ENCODE peak calls at places on chromosome 12, in five cellular contexts. F is CD4-positive, alpha-beta memory T cell; X is endothelial cell of umbilical vein; L is DND-41; Y is left ventricle myocardium inferior. B is an unnamed sample. For H3K9me3, the result is how much of the 10 kb centered on the place peaks cover.

GRCh38 chr12:116045158-116045557 is 232.3 kb downstream of the MED13L start:
- DNase-seq in L (no peak), X (no peak), Y (no peak), F (no peak), B (no peak)

GRCh38 chr12:69685810-69686209 is 13.3 kb downstream of the BEST3 start:
- DNase-seq in X (peak), Y (no peak), F (no peak), L (no peak), B (no peak)

GRCh38 chr12:42039599-42039998 is 105.1 kb downstream of the GXYLT1 start:
- DNase-seq in X (no peak), F (no peak), Y (no peak), L (no peak), B (no peak)

GRCh38 chr12:119129827-119130434 is 48.8 kb upstream of the HSPB8 start:
- DNase-seq in Y (no peak), L (no peak), F (no peak), X (no peak), B (no peak)

GRCh38 chr12:27573972-27574371 is 50.0 kb downstream of the PPFIBP1 start:
- DNase-seq in X (peak), F (no peak), Y (no peak), L (no peak), B (no peak)

GRCh38 chr12:89059061-89059460 is 293.2 kb downstream of the DUSP6 start:
- DNase-seq in Y (no peak), L (no peak), F (no peak), X (no peak), B (no peak)

GRCh38 chr12:113048716-113049127 is 7.8 kb upstream of the DTX1 start:
- DNase-seq in F (peak), Y (no peak), L (peak), X (peak), B (peak)

GRCh38 chr12:56084958-56085543 is 5.1 kb downstream of the ERBB3 start:
- DNase-seq in L (peak), Y (no peak), F (no peak), X (peak), B (no peak)

GRCh38 chr12:101909646-101910045 is 32.3 kb downstream of the DRAM1 start:
- DNase-seq in Y (no peak), L (no peak), F (no peak), X (no peak), B (no peak)

GRCh38 chr12:85805654-85806053 is 30.6 kb downstream of the RASSF9 start:
- DNase-seq in L (no peak), X (no peak), Y (no peak), F (no peak), B (no peak)

GRCh38 chr12:12538535-12538934 is 24.1 kb downstream of the DUSP16 start:
- DNase-seq in X (no peak), F (no peak), L (no peak), Y (no peak), B (no peak)

GRCh38 chr12:6285532-6286306 is 24.8 kb upstream of the PLEKHG6 start:
- DNase-seq in L (no peak), X (no peak), F (no peak), Y (no peak), B (no peak)

GRCh38 chr12:113403435-113404415 is at the start of gene SDS:
- DNase-seq in X (peak), L (no peak), F (no peak), Y (peak), B (no peak)

GRCh38 chr12:76983420-76983819 is 81.9 kb downstream of the E2F7 start:
- DNase-seq in L (no peak), F (no peak), X (no peak), Y (no peak), B (no peak)

GRCh38 chr12:42612258-42612608 is 22.7 kb upstream of the PRICKLE1 start:
- DNase-seq in Y (no peak), X (no peak), L (no peak), F (no peak), B (no peak)

GRCh38 chr12:1540690-1541089 is 53.7 kb downstream of the FBXL14 start:
- DNase-seq in F (no peak), L (no peak), Y (no peak), X (no peak), B (no peak)

GRCh38 chr12:1776139-1776975 is 44.0 kb upstream of the LRTM2 start:
- DNase-seq in X (no peak), L (no peak), F (no peak), Y (no peak), B (no peak)

GRCh38 chr12:9223830-9224229 is 15.6 kb upstream of the PZP start:
- DNase-seq in X (no peak), L (no peak), Y (no peak), F (no peak), B (no peak)

GRCh38 chr12:20798561-20798960 is 11.9 kb upstream of the SLCO1B3 start:
- DNase-seq in F (no peak), L (no peak), Y (no peak), X (peak), B (no peak)

GRCh38 chr12:6532927-6533652 is 1.2 kb upstream of the GAPDH start:
- DNase-seq in F (no peak), L (peak), Y (peak), X (no peak), B (no peak)

GRCh38 chr12:75890660-75891059 is 140.9 kb downstream of the PHLDA1 start:
- DNase-seq in X (no peak), F (no peak), Y (no peak), L (no peak), B (no peak)

GRCh38 chr12:98059659-98060343 is 455.6 kb upstream of the TMPO start:
- DNase-seq in F (no peak), Y (no peak), L (no peak), X (no peak), B (no peak)

GRCh38 chr12:120684523-120684932 is 2.4 kb upstream of the MLEC start:
- DNase-seq in X (no peak), L (no peak), F (no peak), Y (no peak), B (no peak)

GRCh38 chr12:37543966-37544668 is 772.5 kb upstream of the ALG10B start:
- DNase-seq in L (no peak), X (no peak), Y (no peak), F (no peak), B (no peak)
- H3K9me3 ChIP-seq in L (under half), X (under half), Y (under half), F (under half), B (under half)

GRCh38 chr12:129821964-129822363 is 81.9 kb downstream of the TMEM132D start:
- DNase-seq in X (no peak), F (no peak), L (peak), Y (no peak), B (no peak)
- H3K9me3 ChIP-seq in X (under half), F (under half), L (under half), Y (under half), B (under half)

DNA sequence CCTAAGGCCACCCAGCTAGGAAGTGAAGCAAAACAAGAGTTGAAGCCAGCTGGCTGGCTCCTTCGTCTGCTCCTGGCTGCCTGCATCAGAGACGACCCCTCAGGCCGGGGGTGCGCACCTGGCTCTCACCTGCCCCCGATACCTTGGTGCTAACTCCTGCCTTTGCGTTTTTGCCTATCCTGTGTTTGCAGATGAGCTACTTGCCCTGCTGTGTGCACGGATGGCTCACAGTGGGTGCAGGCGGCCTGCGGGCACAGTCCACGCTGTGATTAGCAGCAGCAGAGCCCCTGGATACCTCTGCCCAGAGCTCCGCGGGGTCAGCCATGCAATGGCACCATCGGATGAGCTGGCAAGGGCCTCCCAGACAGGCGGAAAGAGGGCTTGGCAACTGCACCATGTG is 31.2 kb upstream of the FZD10 start:
- DNase-seq in Y (no peak), L (no peak), X (no peak), F (no peak), B (no peak)
- H3K9me3 ChIP-seq in Y (under half), L (under half), X (under half), F (under half), B (under half)

GRCh38 chr12:132953163-132953425 is 3.0 kb downstream of the ZNF605 start:
- DNase-seq in Y (no peak), L (no peak), F (no peak), X (no peak), B (no peak)

GRCh38 chr12:132951649-132952048 is 4.5 kb downstream of the ZNF605 start:
- DNase-seq in X (no peak), L (no peak), Y (no peak), F (no peak), B (no peak)

GRCh38 chr12:132953771-132954170 is 2.3 kb downstream of the ZNF605 start:
- DNase-seq in Y (no peak), F (no peak), X (no peak), L (no peak), B (no peak)

GRCh38 chr12:132950844-132951535 is 5.1 kb downstream of the ZNF605 start:
- DNase-seq in L (no peak), X (no peak), Y (no peak), F (no peak), B (no peak)

DNA sequence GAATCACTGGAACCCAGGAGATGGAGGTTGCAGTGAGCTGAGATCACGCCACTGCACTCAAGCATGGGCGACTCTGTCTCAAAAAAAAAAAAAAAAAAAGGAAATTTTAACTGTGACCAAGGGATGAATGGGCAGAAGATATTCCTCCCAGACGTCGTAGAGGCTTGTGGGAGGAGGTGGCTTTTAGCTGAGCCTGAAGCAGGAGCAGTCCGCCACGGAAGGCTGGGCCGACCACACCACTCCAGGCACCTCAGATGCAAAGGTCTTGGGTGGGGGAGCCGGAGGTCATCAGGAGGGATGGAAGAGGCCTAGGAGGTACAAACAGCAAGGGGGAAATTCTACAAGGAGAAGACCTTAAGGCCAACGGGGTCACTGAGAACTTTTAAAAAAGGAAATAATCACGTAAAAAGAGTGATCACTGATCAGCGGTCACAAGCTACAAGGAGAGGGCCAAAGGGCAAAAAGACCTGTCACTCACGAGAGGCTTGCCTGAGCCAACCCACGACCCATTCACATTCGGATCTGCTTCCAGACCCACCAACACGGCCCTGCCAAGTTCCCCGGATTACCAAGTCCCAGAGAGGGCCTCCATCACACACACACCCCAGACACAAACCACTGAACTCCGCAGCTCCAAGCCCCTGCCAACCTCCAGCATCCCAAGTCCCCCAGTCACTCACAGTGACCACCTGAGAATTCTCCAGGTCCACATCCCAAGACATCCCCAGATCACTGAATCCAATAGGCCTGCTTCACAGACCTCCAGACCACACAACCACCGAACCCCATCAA is 3.5 kb downstream of the ZNF605 start:
- DNase-seq in Y (no peak), X (no peak), L (no peak), F (no peak), B (no peak)
- H3K9me3 ChIP-seq in Y (half or more), X (under half), L (half or more), F (under half), B (under half)

GRCh38 chr12:38253778-38254177 is 62.8 kb upstream of the ALG10B start:
- DNase-seq in Y (no peak), F (no peak), L (no peak), X (no peak), B (no peak)

GRCh38 chr12:38258411-38258810 is 58.2 kb upstream of the ALG10B start:
- DNase-seq in Y (no peak), L (no peak), X (no peak), F (no peak), B (no peak)
- H3K9me3 ChIP-seq in Y (under half), L (under half), X (under half), F (under half), B (under half)

DNA sequence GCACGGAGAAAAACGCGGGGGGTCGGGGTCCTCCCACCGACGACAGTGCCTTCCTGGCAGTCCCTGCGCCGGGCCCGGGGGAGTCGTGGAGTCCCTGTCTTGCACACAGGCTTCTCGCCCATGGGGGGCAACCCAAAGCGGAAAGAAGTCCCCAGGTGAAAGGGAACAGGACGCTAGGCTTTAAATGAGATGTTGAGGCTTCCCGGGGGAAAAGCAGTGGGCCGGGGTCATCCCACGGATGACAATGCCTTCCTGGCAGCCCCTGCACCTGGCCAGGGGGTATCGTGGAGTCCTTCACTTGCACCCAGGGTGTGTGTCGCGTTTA is 162.9 kb upstream of the ALG10B start:
- DNase-seq in F (no peak), L (no peak), X (no peak), Y (no peak), B (no peak)
- H3K9me3 ChIP-seq in F (under half), L (half or more), X (under half), Y (under half), B (under half)

GRCh38 chr12:129681830-129682229 is 222.0 kb downstream of the TMEM132D start:
- DNase-seq in F (no peak), X (no peak), Y (no peak), L (no peak), B (no peak)

GRCh38 chr12:129693731-129694130 is 210.1 kb downstream of the TMEM132D start:
- DNase-seq in X (no peak), Y (no peak), L (no peak), F (no peak), B (no peak)

DNA sequence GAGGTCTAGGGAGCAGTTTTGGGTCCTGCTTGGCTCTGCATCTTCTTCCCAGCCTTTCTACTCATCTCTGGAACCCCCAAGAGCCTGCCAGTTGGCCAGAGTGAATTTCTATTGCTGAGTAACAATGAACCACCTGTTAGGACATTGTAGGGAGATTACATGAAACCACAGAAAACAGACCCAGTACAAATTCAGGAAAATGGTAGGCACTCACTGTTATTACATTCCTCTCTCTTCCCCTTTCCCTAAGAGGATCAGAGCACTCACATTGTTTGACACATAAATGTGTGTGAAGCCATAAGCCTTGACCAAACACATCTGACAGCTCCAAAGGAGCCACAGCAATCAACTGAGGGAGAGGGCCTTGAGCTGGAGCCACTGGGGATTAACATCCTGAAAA is 216.1 kb downstream of the TMEM132D start:
- DNase-seq in F (no peak), L (no peak), Y (no peak), X (no peak), B (no peak)
- H3K9me3 ChIP-seq in F (under half), L (under half), Y (under half), X (under half), B (under half)

DNA sequence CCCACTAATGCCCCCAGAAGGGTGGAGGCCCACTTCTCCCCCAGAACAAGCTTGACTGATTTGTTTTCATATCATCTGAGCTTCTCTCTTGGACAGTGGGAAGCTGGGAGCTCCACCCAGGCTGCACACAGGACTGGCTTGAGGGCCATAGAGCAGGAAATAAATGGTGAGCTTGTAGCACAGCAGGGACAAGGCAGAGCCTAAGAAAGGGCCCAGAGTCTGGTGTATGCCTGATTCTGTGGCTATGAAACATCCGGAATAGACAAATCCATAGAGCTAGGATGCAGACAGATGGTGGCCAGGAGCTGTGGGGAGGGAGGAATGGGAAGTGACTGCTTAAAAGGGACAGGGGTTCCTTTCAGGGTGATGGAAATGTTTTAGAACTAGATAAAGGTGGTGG is 79.0 kb downstream of the ARL6IP4 start:
- DNase-seq in L (no peak), Y (no peak), X (no peak), F (no peak), B (no peak)
- H3K9me3 ChIP-seq in L (under half), Y (under half), X (under half), F (under half), B (under half)

DNA sequence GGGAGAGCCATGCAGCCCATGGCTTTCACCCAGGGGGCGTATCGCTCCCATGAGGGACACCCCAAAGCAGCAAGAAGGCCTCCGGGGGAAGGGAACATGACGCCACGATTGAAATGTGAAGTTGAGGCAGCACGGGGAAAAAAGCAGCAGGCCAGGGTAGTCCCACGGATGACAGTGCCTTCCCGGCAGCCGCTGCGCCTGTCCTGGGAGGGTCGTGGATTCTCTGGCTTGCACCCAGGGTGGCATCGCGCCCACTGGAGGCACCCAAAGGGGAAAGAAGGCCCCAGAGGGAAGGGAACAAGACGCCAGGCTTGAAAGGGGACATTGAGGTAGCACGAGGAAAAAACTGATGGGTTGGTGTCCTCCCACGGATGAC is 161.6 kb upstream of the ALG10B start:
- DNase-seq in F (no peak), Y (no peak), X (no peak), L (no peak), B (no peak)
- H3K9me3 ChIP-seq in F (under half), Y (under half), X (under half), L (half or more), B (under half)

B was measured in naive thymus-derived CD4-positive, alpha-beta T cell.